ENCODE peak calls at places on chromosome 18, in four cellular contexts. O is Peyer's patch, M is breast epithelium, X is adrenal gland. S is an unnamed sample.

GRCh38 chr18:48540329-48541025 is 1.6 kb downstream of the CTIF start:
- DNase-seq in X (peak; percentile 78), M (peak; percentile 59), O (peak; percentile 34), S (peak; percentile 63)

GRCh38 chr18:69894467-69894866 is 53.2 kb downstream of the CD226 start:
- DNase-seq in X (no peak), O (no peak), M (no peak), S (no peak)

GRCh38 chr18:67194886-67195285 is 321.6 kb downstream of the DSEL start:
- DNase-seq in O (no peak), X (no peak), M (no peak), S (no peak)

GRCh38 chr18:55384551-55385275 is 203.3 kb downstream of the TCF4 start:
- DNase-seq in O (peak; percentile 43), X (no peak), M (no peak), S (peak; percentile 26)

GRCh38 chr18:56721031-56721430 is 69.9 kb downstream of the WDR7 start:
- DNase-seq in M (no peak), O (no peak), X (no peak), S (no peak)

GRCh38 chr18:80095414-80095813 is 13.6 kb upstream of the ADNP2 start:
- DNase-seq in X (no peak), M (no peak), O (no peak), S (no peak)

GRCh38 chr18:79389689-79390088 is 6.0 kb upstream of the NFATC1 start:
- DNase-seq in X (no peak), O (no peak), M (no peak), S (no peak)

GRCh38 chr18:34760444-34760843 is 50.3 kb downstream of the DTNA start:
- DNase-seq in X (no peak), M (no peak), O (no peak), S (no peak)

GRCh38 chr18:55405655-55406373 is 182.2 kb downstream of the TCF4 start:
- DNase-seq in O (no peak), X (peak; percentile 97), M (no peak), S (peak; percentile 84)

GRCh38 chr18:62878305-62878704 is 163.0 kb downstream of the PHLPP1 start:
- DNase-seq in M (no peak), O (no peak), X (no peak), S (no peak)

GRCh38 chr18:80191907-80192652 is 55.2 kb downstream of the PARD6G start:
- DNase-seq in O (no peak), M (no peak), X (peak; percentile 10), S (no peak)

GRCh38 chr18:63350230-63350629 is 16.8 kb downstream of the KDSR start:
- DNase-seq in X (no peak), O (no peak), M (no peak), S (no peak)

GRCh38 chr18:7470503-7470902 is 96.6 kb upstream of the PTPRM start:
- DNase-seq in M (no peak), X (no peak), O (no peak), S (no peak)

DNA sequence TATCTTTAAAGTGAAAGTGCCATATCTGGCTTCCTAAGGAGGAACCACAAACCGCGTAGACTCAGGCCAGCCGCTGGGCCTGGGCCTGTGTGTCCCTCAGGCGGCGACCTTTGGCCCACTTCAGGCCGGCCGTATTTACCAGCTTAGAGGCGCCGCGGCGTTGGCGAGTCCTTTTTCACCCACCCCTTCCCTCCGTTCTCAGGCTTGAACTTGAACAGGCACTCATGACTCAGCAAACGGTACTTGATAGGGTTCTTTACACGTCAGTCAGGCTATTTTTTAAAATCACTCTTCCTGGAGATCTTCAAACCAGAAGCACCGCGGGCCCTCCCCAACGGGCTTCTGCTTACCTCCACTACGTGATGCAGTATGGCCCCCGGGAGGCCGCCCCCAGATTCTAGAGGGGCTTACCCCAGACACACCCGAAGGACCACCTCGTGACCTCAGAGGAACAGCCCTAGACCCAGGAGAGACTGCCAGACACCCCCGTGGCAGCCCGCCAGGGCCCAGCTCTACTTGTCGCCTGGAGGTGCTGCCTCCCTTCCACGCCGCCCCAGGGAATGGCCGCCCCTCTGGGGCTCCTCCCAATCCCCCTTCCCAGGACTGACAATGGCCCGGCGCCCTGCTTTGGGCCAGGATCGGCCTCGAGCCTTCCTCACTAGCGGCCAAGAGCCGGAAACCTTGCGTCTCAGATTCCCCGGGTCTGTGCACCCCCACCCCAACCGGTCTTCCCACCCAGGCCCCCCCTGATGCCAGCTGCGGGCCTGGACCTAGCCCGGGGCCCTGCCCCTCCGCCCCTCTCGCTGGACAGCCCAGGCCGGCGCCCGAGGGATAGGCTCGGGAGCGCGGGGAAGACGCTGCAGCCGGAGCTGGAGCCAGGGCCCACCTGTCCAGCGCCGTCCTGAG is 33.8 kb upstream of the IMPA2 start:
- DNase-seq in O (peak; percentile 75), M (peak; percentile 79), X (peak; percentile 97), S (peak; percentile 91)
- TF ChIP-seq POLR2A in O (peak; percentile 68), M (no peak), X (peak; percentile 47), S (peak; percentile 74)

GRCh38 chr18:8609711-8610441 is 639 bp downstream of the RAB12 start:
- DNase-seq in M (no peak), O (no peak), X (no peak), S (peak; percentile 20)

GRCh38 chr18:8614875-8615274 is 5.6 kb downstream of the RAB12 start:
- DNase-seq in O (no peak), M (no peak), X (no peak), S (no peak)

GRCh38 chr18:8608795-8609673 is at the start of gene RAB12:
- DNase-seq in X (peak; percentile 90), O (peak; percentile 76), M (peak; percentile 83), S (peak; percentile 85)

GRCh38 chr18:8610442-8610801 is 1.2 kb downstream of the RAB12 start:
- DNase-seq in O (no peak), M (no peak), X (peak; percentile 73), S (no peak)

DNA sequence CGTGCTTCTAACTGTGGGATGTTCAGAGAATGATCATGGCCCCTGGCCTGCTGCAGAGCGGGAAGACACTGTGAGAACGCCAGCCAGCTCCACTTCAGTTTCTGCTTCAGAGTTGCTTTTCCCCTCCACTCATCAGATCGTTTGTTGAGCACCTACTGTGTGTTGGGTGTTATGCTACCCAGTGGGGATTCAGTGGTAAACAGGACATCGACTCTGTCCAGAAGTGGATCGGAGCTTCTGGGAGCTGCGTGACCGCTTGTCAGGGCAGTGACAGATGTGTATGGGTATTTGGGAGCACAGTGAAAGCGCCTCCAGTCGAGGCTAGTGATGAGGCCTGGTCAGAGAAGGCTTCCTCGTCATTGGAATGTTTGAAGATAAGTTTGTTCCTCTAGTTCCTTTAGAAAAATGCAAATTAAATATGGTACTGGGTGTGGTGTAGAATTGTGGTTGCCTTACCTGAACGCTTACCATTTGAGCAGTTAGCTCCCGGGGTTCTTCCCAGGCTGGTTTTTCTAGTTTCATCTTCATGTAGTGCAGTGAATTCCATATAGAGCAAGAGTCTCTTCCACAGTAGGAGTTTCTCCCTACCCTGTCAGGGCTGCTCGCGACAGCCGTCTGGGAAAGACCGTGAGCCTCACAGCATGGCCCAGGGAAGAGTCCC is 2.8 kb downstream of the RAB12 start:
- DNase-seq in M (no peak), O (no peak), X (no peak), S (no peak)
- H3K4me3 ChIP-seq in M (no peak overlapping the region), O (no peak overlapping the region), X (no peak overlapping the region), S (no peak overlapping the region)

DNA sequence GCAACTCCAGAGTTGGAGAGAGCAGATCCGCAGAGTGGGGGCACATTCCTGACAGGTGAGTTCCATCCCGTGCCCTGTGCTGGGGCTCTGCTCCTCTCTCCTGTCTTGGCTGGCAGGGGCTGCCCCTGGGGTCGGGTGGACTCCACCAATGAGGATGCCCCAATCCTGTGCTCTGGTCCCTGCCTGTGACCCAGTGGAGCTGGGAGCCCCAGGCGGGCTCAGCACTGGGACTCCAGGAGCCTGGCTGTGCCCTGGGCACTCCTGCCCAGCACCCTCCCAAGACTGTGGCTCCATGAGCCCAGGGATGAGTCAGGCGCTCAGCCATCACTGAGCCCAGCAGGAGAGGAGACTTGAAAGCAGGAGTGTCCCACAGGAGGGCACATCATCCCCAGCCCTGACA is 53.9 kb downstream of the MBP start:
- DNase-seq in X (no peak), O (no peak), M (no peak), S (no peak)
- H3K27ac ChIP-seq in X (no peak overlapping the region), O (no peak overlapping the region), M (no peak overlapping the region), S (peak overlapping the region; percentile 54)

GRCh38 chr18:41955688-41956087 is 654 bp downstream of the PIK3C3 start:
- DNase-seq in O (no peak), M (no peak), X (no peak), S (no peak)

GRCh38 chr18:41959045-41959444 is 4.0 kb downstream of the PIK3C3 start:
- DNase-seq in O (no peak), M (no peak), X (no peak), S (no peak)

GRCh38 chr18:41949206-41949920 is 5.7 kb upstream of the PIK3C3 start:
- DNase-seq in X (no peak), M (no peak), O (no peak), S (no peak)

GRCh38 chr18:41954827-41955613 is at the start of gene PIK3C3:
- DNase-seq in X (peak; percentile 98), M (peak; percentile 94), O (peak; percentile 91), S (peak; percentile 97)
- TF ChIP-seq POLR2A in X (peak; percentile 51), M (no peak), O (no peak), S (no peak)

DNA sequence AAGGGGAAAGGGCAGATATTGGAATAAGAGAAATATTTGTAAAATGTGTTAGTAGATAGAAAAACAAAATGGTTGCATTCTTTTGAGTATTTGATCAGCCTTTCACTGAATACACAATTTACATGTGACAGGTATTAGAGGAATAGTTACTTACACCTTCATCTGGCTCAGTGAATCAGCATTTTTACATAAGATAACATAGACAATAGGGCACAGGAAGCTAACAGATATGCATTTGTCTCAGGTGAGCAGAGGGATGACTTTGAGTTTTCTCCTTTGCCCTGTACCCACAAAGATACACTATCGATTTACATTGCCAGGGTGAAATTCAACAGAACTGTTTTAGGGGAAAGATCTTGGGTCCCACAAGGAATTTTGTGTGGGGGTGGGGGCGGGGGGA is 373.1 kb upstream of the NETO1 start:
- DNase-seq in O (no peak), X (no peak), M (no peak), S (no peak)
- H3K4me3 ChIP-seq in O (no peak overlapping the region), X (no peak overlapping the region), M (no peak overlapping the region), S (no peak overlapping the region)

GRCh38 chr18:75545189-75545588 is 117.7 kb upstream of the SMIM21 start:
- DNase-seq in M (no peak), X (no peak), O (no peak), S (no peak)
- H3K27ac ChIP-seq in M (no peak overlapping the region), X (no peak overlapping the region), O (no peak overlapping the region), S (no peak overlapping the region)

GRCh38 chr18:3451989-3452749 is 2.2 kb downstream of the TGIF1 start:
- DNase-seq in O (peak; percentile 75), M (peak; percentile 80), X (peak; percentile 74), S (peak; percentile 73)
- TF ChIP-seq POLR2A in O (peak; percentile 62), M (peak; percentile 17), X (peak; percentile 50), S (peak; percentile 53)

S was measured in uterus.